ENCODE peak calls at places on chromosomes 1 and 21, in six cellular contexts. I is IMR-90, D is mesenchymal stem cell, A is H1, Q is trophoblast cell, X is H9. N is an unnamed sample. For H3K4me1, the result is how much of the 10 kb centered on the place peaks cover.

GRCh38 chr1:100972185-100972584 is 53.4 kb downstream of the DPH5 start:
- DNase-seq in I (no peak), D (no peak), A (no peak), Q (no peak), X (no peak), N (no peak)

GRCh38 chr1:108068141-108068540 is 103.2 kb upstream of the VAV3 start:
- DNase-seq in I (no peak), D (no peak), A (no peak), Q (no peak), X (no peak), N (no peak)

GRCh38 chr1:109361649-109362048 is 36.1 kb downstream of the SORT1 start:
- DNase-seq in I (peak), D (peak), A (no peak), Q (no peak), X (no peak), N (no peak)

GRCh38 chr1:6868371-6869001 is 83.2 kb downstream of the CAMTA1 start:
- DNase-seq in I (no peak), D (peak), A (no peak), Q (no peak), X (no peak), N (no peak)

GRCh38 chr1:109239047-109239579 is 10.2 kb upstream of the CELSR2 start:
- DNase-seq in I (no peak), D (no peak), A (no peak), Q (no peak), X (no peak), N (no peak)

GRCh38 chr1:98389809-98390208 is 271.7 kb upstream of the SNX7 start:
- DNase-seq in I (peak), D (peak), A (no peak), Q (no peak), X (no peak), N (no peak)

GRCh38 chr1:211334986-211335385 is 8.4 kb downstream of the TRAF5 start:
- DNase-seq in I (peak), D (no peak), A (peak), Q (no peak), X (no peak), N (no peak)

GRCh38 chr1:63317007-63317813 is 5.2 kb upstream of the FOXD3 start:
- DNase-seq in I (peak), D (peak), A (peak), Q (peak), X (peak), N (peak)

GRCh38 chr1:6627841-6628545 is 3.3 kb downstream of the THAP3 start:
- DNase-seq in I (no peak), D (no peak), A (no peak), Q (no peak), X (no peak), N (no peak)

GRCh38 chr1:181664543-181664942 is 181.2 kb downstream of the CACNA1E start:
- DNase-seq in I (no peak), D (no peak), A (no peak), Q (no peak), X (no peak), N (no peak)

GRCh38 chr1:154239491-154239890 is 18.7 kb downstream of the UBAP2L start:
- DNase-seq in I (no peak), D (no peak), A (no peak), Q (no peak), X (no peak), N (no peak)

GRCh38 chr1:154847891-154848290 is 22.2 kb downstream of the KCNN3 start:
- DNase-seq in I (no peak), D (no peak), A (no peak), Q (no peak), X (no peak), N (no peak)

GRCh38 chr1:184881941-184882648 is 92.2 kb downstream of the NIBAN1 start:
- DNase-seq in I (no peak), D (no peak), A (no peak), Q (peak), X (no peak), N (no peak)

GRCh38 chr1:3696689-3697088 is 44.4 kb downstream of the TP73 start:
- DNase-seq in I (no peak), D (no peak), A (no peak), Q (no peak), X (no peak), N (no peak)

GRCh38 chr21:45548711-45549491 is 6.7 kb upstream of the SLC19A1 start:
- DNase-seq in I (no peak), D (no peak), A (no peak), Q (no peak), X (no peak), N (no peak)

GRCh38 chr1:36034692-36035091 is 49.2 kb upstream of the TEKT2 start:
- DNase-seq in I (peak), D (peak), A (no peak), Q (peak), X (no peak), N (no peak)

GRCh38 chr1:34994878-34995277 is 9.7 kb upstream of the TMEM35B start:
- DNase-seq in I (no peak), D (no peak), A (no peak), Q (no peak), X (no peak), N (no peak)

GRCh38 chr1:8363186-8363585 is 45.3 kb downstream of the SLC45A1 start:
- DNase-seq in I (no peak), D (no peak), A (no peak), Q (no peak), X (no peak), N (no peak)

GRCh38 chr1:202047977-202048376 is 37.6 kb downstream of the ELF3 start:
- DNase-seq in I (no peak), D (no peak), A (no peak), Q (no peak), X (no peak), N (no peak)

GRCh38 chr1:19405761-19406481 is 79.4 kb downstream of the CAPZB start:
- DNase-seq in I (peak), D (no peak), A (no peak), Q (no peak), X (no peak), N (peak)

GRCh38 chr1:11761988-11762406 is at the start of gene C1orf167:
- DNase-seq in I (no peak), D (no peak), A (peak), Q (no peak), X (peak), N (no peak)

GRCh38 chr1:232704694-232705680 is 75.1 kb upstream of the SIPA1L2 start:
- DNase-seq in I (peak), D (peak), A (no peak), Q (peak), X (no peak), N (no peak)

GRCh38 chr1:107430540-107431228 is 289.8 kb downstream of the NTNG1 start:
- DNase-seq in I (peak), D (peak), A (no peak), Q (peak), X (no peak), N (peak)

GRCh38 chr1:176222196-176222595 is 15.1 kb upstream of the COP1 start:
- DNase-seq in I (peak), D (no peak), A (no peak), Q (no peak), X (no peak), N (no peak)

GRCh38 chr1:23646571-23646970 is 45.0 kb upstream of the RPL11 start:
- DNase-seq in I (no peak), D (no peak), A (no peak), Q (peak), X (no peak), N (no peak)

GRCh38 chr1:15067148-15067547 is 86.4 kb upstream of the TMEM51 start:
- DNase-seq in I (no peak), D (no peak), A (no peak), Q (no peak), X (no peak), N (no peak)

GRCh38 chr1:160255761-160256300 is 6.5 kb downstream of the DCAF8 start:
- DNase-seq in I (no peak), D (no peak), A (no peak), Q (no peak), X (no peak), N (no peak)

GRCh38 chr1:41342774-41343355 is 18.4 kb upstream of the FOXO6 start:
- DNase-seq in I (no peak), D (no peak), A (peak), Q (no peak), X (no peak), N (no peak)

GRCh38 chr21:41753001-41753725 is 13.7 kb downstream of the RIPK4 start:
- DNase-seq in I (no peak), D (no peak), A (no peak), Q (no peak), X (no peak), N (no peak)

GRCh38 chr1:50023292-50024159 is at the start of gene AGBL4:
- DNase-seq in I (no peak), D (no peak), A (peak), Q (peak), X (peak), N (peak)

GRCh38 chr1:12460911-12461621 is 156.9 kb downstream of the DHRS3 start:
- DNase-seq in I (peak), D (no peak), A (no peak), Q (no peak), X (no peak), N (peak)

GRCh38 chr1:9346566-9346965 is 53.9 kb downstream of the SPSB1 start:
- DNase-seq in I (no peak), D (no peak), A (no peak), Q (no peak), X (no peak), N (no peak)

GRCh38 chr1:7810395-7810794 is 26.3 kb downstream of the PER3 start:
- DNase-seq in I (peak), D (peak), A (no peak), Q (peak), X (no peak), N (no peak)

GRCh38 chr1:1543706-1544099 is 3.3 kb upstream of the TMEM240 start:
- DNase-seq in I (no peak), D (no peak), A (no peak), Q (no peak), X (no peak), N (no peak)

GRCh38 chr1:206529425-206529824 is 22.1 kb downstream of the RASSF5 start:
- DNase-seq in I (no peak), D (no peak), A (no peak), Q (no peak), X (no peak), N (no peak)

GRCh38 chr1:91611498-91611917 is 110.9 kb downstream of the CDC7 start:
- DNase-seq in I (no peak), D (no peak), A (no peak), Q (peak), X (peak), N (peak)

GRCh38 chr1:145858238-145858936 is 494 bp downstream of the PIAS3 start:
- DNase-seq in I (peak), D (peak), A (peak), Q (peak), X (peak), N (peak)

GRCh38 chr1:94334156-94334555 is 84.0 kb upstream of the ABCD3 start:
- DNase-seq in I (peak), D (no peak), A (no peak), Q (no peak), X (no peak), N (no peak)

GRCh38 chr1:220123889-220124288 is 30.0 kb downstream of the IARS2 start:
- DNase-seq in I (no peak), D (peak), A (no peak), Q (no peak), X (no peak), N (no peak)

GRCh38 chr1:164647211-164647610 is 88.2 kb downstream of the PBX1 start:
- DNase-seq in I (no peak), D (no peak), A (no peak), Q (no peak), X (no peak), N (no peak)
- H3K4me1 ChIP-seq in I (under half), D (under half), A (under half), Q (under half), X (under half), N (under half)

GRCh38 chr1:147473735-147474049 is 67.6 kb upstream of the BCL9 start:
- DNase-seq in I (no peak), D (no peak), A (no peak), Q (no peak), X (no peak), N (no peak)

GRCh38 chr1:147470079-147470478 is 71.2 kb upstream of the BCL9 start:
- DNase-seq in I (no peak), D (no peak), A (no peak), Q (no peak), X (no peak), N (no peak)

GRCh38 chr1:147472953-147473734 is 68.2 kb upstream of the BCL9 start:
- DNase-seq in I (peak), D (no peak), A (no peak), Q (no peak), X (no peak), N (no peak)

GRCh38 chr1:147475488-147475887 is 65.8 kb upstream of the BCL9 start:
- DNase-seq in I (no peak), D (no peak), A (no peak), Q (no peak), X (no peak), N (no peak)

GRCh38 chr1:147472489-147472888 is 68.8 kb upstream of the BCL9 start:
- DNase-seq in I (no peak), D (no peak), A (no peak), Q (no peak), X (no peak), N (no peak)
- H3K4me2 ChIP-seq in I (no peak), D (no peak), A (no peak), Q (no peak), X (no peak), N (no peak)

DNA sequence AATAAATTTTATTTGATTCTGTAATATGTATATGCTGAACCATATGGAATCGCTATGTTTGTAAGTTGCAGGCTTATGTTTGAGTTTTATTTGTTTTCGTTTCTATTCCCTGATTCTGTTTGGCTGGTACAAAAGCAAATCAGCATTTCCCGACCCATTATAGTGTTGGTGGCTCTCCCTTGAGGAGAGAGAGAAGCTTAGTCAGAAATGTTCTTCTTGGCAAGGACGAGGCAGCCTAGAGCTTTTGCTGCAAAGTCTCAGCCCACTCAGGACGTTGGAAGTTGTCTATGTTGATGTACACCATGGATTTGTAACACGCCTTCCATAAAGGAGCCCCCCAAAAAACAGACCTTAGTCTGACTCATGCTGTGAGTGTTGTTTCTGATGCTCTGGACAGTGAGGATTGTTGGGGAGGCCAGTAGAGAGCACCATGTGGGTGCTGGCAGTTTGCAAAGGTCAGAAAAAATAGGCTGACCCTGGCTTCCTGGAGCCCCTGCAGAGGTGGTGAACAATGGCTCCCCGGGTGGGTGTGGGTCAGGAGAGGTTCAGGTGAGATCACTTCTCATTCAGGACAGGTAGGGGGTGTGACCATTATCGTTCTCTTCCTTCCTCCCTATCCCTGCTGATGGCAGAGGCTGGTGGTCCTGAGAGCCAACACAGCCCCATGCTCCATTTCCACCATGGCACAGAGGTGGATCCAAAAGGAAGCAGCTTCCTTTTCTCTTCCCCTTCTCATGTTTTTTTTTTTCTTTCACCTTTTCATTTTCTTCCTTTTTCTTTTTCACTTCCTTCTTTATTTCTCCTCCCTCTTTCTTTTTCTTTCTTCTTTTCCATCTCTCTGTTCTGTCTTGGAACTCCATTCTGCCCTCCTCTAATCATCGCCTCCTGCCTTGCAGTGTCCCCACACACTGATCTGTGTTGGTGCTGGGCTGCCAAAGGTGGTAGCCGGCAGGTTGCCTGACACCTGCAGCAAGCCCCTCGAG is 84.4 kb upstream of the CNTN2 start:
- DNase-seq in I (no peak), D (no peak), A (no peak), Q (no peak), X (no peak), N (no peak)
- H3K14ac ChIP-seq in I (no peak), D (no peak), A (no peak), Q (no peak), X (no peak), N (peak)

DNA sequence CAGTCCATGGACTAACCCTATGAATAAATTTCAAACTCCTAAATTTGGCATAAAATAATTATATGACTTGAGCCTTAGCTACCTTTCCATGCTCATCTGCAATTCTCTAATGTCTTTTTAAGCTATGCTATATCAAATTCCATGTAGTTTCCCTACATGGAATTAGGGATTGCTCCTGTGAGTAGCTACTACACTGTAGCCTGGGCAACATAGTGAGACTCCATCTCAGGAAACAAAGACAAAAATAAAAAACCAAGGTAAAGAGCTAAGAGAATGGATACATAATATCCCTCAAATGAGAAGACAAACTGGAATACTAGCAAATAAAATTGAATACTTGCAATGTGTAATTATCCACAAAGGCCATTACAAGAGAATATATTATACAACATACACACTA is 37.5 kb downstream of the ATP1B1 start:
- DNase-seq in I (no peak), D (no peak), A (no peak), Q (no peak), X (no peak), N (no peak)
- H3K4me1 ChIP-seq in I (under half), D (under half), A (under half), Q (under half), X (under half), N (under half)

GRCh38 chr21:27382404-27382803 is 415.5 kb upstream of the ADAMTS5 start:
- DNase-seq in I (peak), D (no peak), A (no peak), Q (no peak), X (no peak), N (no peak)
- H3K4me2 ChIP-seq in I (no peak), D (no peak), A (no peak), Q (no peak), X (no peak), N (no peak)

N was measured in neuronal stem cell.